ENCODE peak calls at places on chromosomes 12 and 14, in five cellular contexts. One of them, this sample, is unnamed.

GRCh38 chr14:31297112-31297511 is 89.5 kb upstream of the HECTD1 start:
- DNase-seq in HFFc6: no peak
- DNase-seq in endodermal cell: no peak
- DNase-seq in stromal cell of bone marrow: no peak
- DNase-seq in ACHN: no peak
- DNase-seq in this sample: no peak

GRCh38 chr12:75600146-75600545 is 88.7 kb upstream of the KRR1 start:
- DNase-seq in HFFc6: no peak
- DNase-seq in endodermal cell: no peak
- DNase-seq in stromal cell of bone marrow: no peak
- DNase-seq in ACHN: no peak
- DNase-seq in this sample: no peak

GRCh38 chr14:20714593-20715250 is 26.2 kb downstream of the ANG start:
- DNase-seq in HFFc6: no peak
- DNase-seq in endodermal cell: no peak
- DNase-seq in stromal cell of bone marrow: peak
- DNase-seq in ACHN: no peak
- DNase-seq in this sample: no peak

GRCh38 chr14:29892327-29892726 is 35.3 kb downstream of the PRKD1 start:
- DNase-seq in HFFc6: peak
- DNase-seq in endodermal cell: no peak
- DNase-seq in stromal cell of bone marrow: peak
- DNase-seq in ACHN: no peak
- DNase-seq in this sample: no peak

GRCh38 chr12:127957001-127957660 is 309.8 kb upstream of the TMEM132C start:
- DNase-seq in HFFc6: no peak
- DNase-seq in endodermal cell: no peak
- DNase-seq in stromal cell of bone marrow: peak
- DNase-seq in ACHN: no peak
- DNase-seq in this sample: no peak

GRCh38 chr14:50388256-50388931 is 8.3 kb downstream of the CDKL1 start:
- DNase-seq in HFFc6: no peak
- DNase-seq in endodermal cell: peak
- DNase-seq in stromal cell of bone marrow: no peak
- DNase-seq in ACHN: no peak
- DNase-seq in this sample: no peak

GRCh38 chr12:95300286-95300685 is 82.7 kb downstream of the VEZT start:
- DNase-seq in HFFc6: no peak
- DNase-seq in endodermal cell: no peak
- DNase-seq in stromal cell of bone marrow: no peak
- DNase-seq in ACHN: no peak
- DNase-seq in this sample: no peak

GRCh38 chr12:92297932-92298681 is 152.5 kb upstream of the BTG1 start:
- DNase-seq in HFFc6: peak
- DNase-seq in endodermal cell: no peak
- DNase-seq in stromal cell of bone marrow: peak
- DNase-seq in ACHN: no peak
- DNase-seq in this sample: peak

GRCh38 chr14:61498811-61499210 is 177.4 kb downstream of the PRKCH start:
- DNase-seq in HFFc6: no peak
- DNase-seq in endodermal cell: no peak
- DNase-seq in stromal cell of bone marrow: peak
- DNase-seq in ACHN: no peak
- DNase-seq in this sample: peak

GRCh38 chr14:55807536-55807935 is 227.5 kb downstream of the KTN1 start:
- DNase-seq in HFFc6: no peak
- DNase-seq in endodermal cell: no peak
- DNase-seq in stromal cell of bone marrow: no peak
- DNase-seq in ACHN: no peak
- DNase-seq in this sample: no peak